ENCODE peak calls at places on chromosomes 11 and 22, in ten cellular contexts. J is astrocyte of the spinal cord; I is Calu3; S is activated CD8-positive, alpha-beta memory T cell treated with anti-CD3 and anti-CD28 coated beads for 1 hour; Y is activated CD8-positive, alpha-beta T cell treated with anti-CD3 and anti-CD28 coated beads for 36 hours; X is ovary; D is activated T-cell treated with anti-CD3 and anti-CD28 coated beads, Interleukin-2, amount 50 U/mL, for 24 hours; P is tibial artery; R is NCI-H82; B is brain microvascular endothelial cell. C is an unnamed sample.

GRCh38 chr22:27752771-27753170 is 48.8 kb downstream of the MN1 start:
- DNase-seq in J (no peak), I (no peak), S (no peak), Y (no peak), X (no peak), D (no peak), P (peak; percentile 75), R (peak; percentile 20), B (peak; percentile 11), C (no peak)

GRCh38 chr22:17085277-17086091 is 684 bp downstream of the IL17RA start:
- DNase-seq in J (no peak), I (peak; percentile 24), S (no peak), Y (peak; percentile 39), X (peak; percentile 55), D (peak; percentile 65), P (peak; percentile 50), R (peak; percentile 49), B (no peak), C (no peak)

GRCh38 chr11:11717064-11717725 is 95.4 kb upstream of the GALNT18 start:
- DNase-seq in J (no peak), I (no peak), S (no peak), Y (no peak), X (no peak), D (no peak), P (no peak), R (no peak), B (no peak), C (no peak)

GRCh38 chr11:125464266-125464662 is 31.8 kb downstream of the FEZ1 start:
- DNase-seq in J (peak; percentile 32), I (no peak), S (no peak), Y (no peak), X (no peak), D (no peak), P (no peak), R (no peak), B (peak; percentile 22), C (no peak)

GRCh38 chr11:72162891-72163492 is 27.5 kb downstream of the FOLR3 start:
- DNase-seq in J (no peak), I (no peak), S (no peak), Y (no peak), X (no peak), D (no peak), P (no peak), R (no peak), B (no peak), C (no peak)

GRCh38 chr11:77199346-77199745 is 71.3 kb downstream of the MYO7A start:
- DNase-seq in J (no peak), I (no peak), S (no peak), Y (no peak), X (no peak), D (no peak), P (no peak), R (no peak), B (no peak), C (no peak)

GRCh38 chr11:34514597-34514996 is 1.0 kb upstream of the ELF5 start:
- DNase-seq in J (no peak), I (no peak), S (no peak), Y (no peak), X (no peak), D (no peak), P (no peak), R (no peak), B (no peak), C (no peak)

GRCh38 chr11:95972055-95972454 is 48.1 kb upstream of the MTMR2 start:
- DNase-seq in J (no peak), I (no peak), S (no peak), Y (no peak), X (no peak), D (no peak), P (no peak), R (no peak), B (no peak), C (no peak)

GRCh38 chr11:90257158-90257525 is 34.3 kb upstream of the CHORDC1 start:
- DNase-seq in J (no peak), I (no peak), S (no peak), Y (no peak), X (no peak), D (no peak), P (no peak), R (no peak), B (no peak), C (no peak)

GRCh38 chr11:57566035-57566504 is 1.4 kb downstream of the UBE2L6 start:
- DNase-seq in J (peak; percentile 64), I (peak; percentile 23), S (no peak), Y (peak; percentile 44), X (no peak), D (no peak), P (peak; percentile 44), R (no peak), B (peak; percentile 20), C (no peak)

GRCh38 chr22:45071618-45072017 is 61.8 kb upstream of the PHF21B start:
- DNase-seq in J (no peak), I (no peak), S (no peak), Y (no peak), X (no peak), D (no peak), P (no peak), R (no peak), B (no peak), C (no peak)

GRCh38 chr22:50218153-50218995 is 17.6 kb downstream of the SELENOO start:
- DNase-seq in J (no peak), I (no peak), S (no peak), Y (no peak), X (no peak), D (no peak), P (no peak), R (no peak), B (no peak), C (no peak)

GRCh38 chr11:95512682-95513081 is 276.9 kb downstream of the FAM76B start:
- DNase-seq in J (peak; percentile 83), I (no peak), S (no peak), Y (no peak), X (peak; percentile 72), D (no peak), P (peak; percentile 80), R (no peak), B (peak; percentile 93), C (peak; percentile 52)

GRCh38 chr11:114152162-114152561 is 92.7 kb downstream of the ZBTB16 start:
- DNase-seq in J (no peak), I (no peak), S (no peak), Y (no peak), X (no peak), D (no peak), P (no peak), R (no peak), B (no peak), C (no peak)

GRCh38 chr22:34105461-34106062 is 185.3 kb upstream of the LARGE1 start:
- DNase-seq in J (no peak), I (peak; percentile 3), S (no peak), Y (peak; percentile 35), X (peak; percentile 44), D (no peak), P (peak; percentile 51), R (peak; percentile 80), B (no peak), C (no peak)

GRCh38 chr11:93545566-93545965 is 2.4 kb upstream of the SMCO4 start:
- DNase-seq in J (no peak), I (no peak), S (no peak), Y (peak; percentile 32), X (no peak), D (no peak), P (no peak), R (no peak), B (no peak), C (no peak)

GRCh38 chr22:22450343-22450839 is 58.2 kb downstream of the ZNF280B start:
- DNase-seq in J (no peak), I (no peak), S (no peak), Y (no peak), X (no peak), D (no peak), P (peak; percentile 46), R (no peak), B (no peak), C (no peak)

GRCh38 chr11:77637345-77638165 is at the start of gene CLNS1A:
- DNase-seq in J (peak; percentile 89), I (peak; percentile 81), S (peak; percentile 40), Y (peak; percentile 89), X (peak; percentile 83), D (peak; percentile 87), P (peak; percentile 89), R (peak; percentile 93), B (peak; percentile 87), C (peak; percentile 46)

GRCh38 chr11:72787262-72788104 is 6.4 kb downstream of the STARD10 start:
- DNase-seq in J (no peak), I (no peak), S (no peak), Y (peak; percentile 47), X (no peak), D (peak; percentile 39), P (no peak), R (peak; percentile 49), B (no peak), C (no peak)

GRCh38 chr11:100925935-100926334 is 203.7 kb downstream of the PGR start:
- DNase-seq in J (peak; percentile 88), I (no peak), S (no peak), Y (no peak), X (no peak), D (no peak), P (no peak), R (no peak), B (peak; percentile 48), C (no peak)

GRCh38 chr11:8932564-8933180 is at the start of gene C11orf16:
- DNase-seq in J (no peak), I (no peak), S (no peak), Y (no peak), X (no peak), D (no peak), P (no peak), R (no peak), B (no peak), C (no peak)

GRCh38 chr11:102914238-102915043 is 39.7 kb upstream of the MMP12 start:
- DNase-seq in J (peak; percentile 55), I (peak; percentile 27), S (no peak), Y (peak; percentile 15), X (no peak), D (no peak), P (no peak), R (peak; percentile 9), B (peak; percentile 33), C (no peak)

GRCh38 chr11:86553322-86553721 is 119.1 kb downstream of the ME3 start:
- DNase-seq in J (no peak), I (no peak), S (no peak), Y (no peak), X (no peak), D (no peak), P (no peak), R (no peak), B (no peak), C (no peak)

GRCh38 chr11:104134760-104135159 is 29.2 kb downstream of the PDGFD start:
- DNase-seq in J (peak; percentile 33), I (peak; percentile 2), S (no peak), Y (no peak), X (no peak), D (no peak), P (no peak), R (no peak), B (peak; percentile 67), C (no peak)

GRCh38 chr22:46614070-46614931 is 5.9 kb upstream of the GRAMD4 start:
- DNase-seq in J (no peak), I (no peak), S (peak; percentile 46), Y (peak; percentile 83), X (no peak), D (peak; percentile 70), P (no peak), R (no peak), B (no peak), C (no peak)

GRCh38 chr22:39620924-39621690 is 50.6 kb downstream of the CACNA1I start:
- DNase-seq in J (no peak), I (no peak), S (no peak), Y (no peak), X (no peak), D (no peak), P (no peak), R (no peak), B (no peak), C (no peak)

GRCh38 chr22:46128606-46129005 is 21.7 kb upstream of the PPARA start:
- DNase-seq in J (no peak), I (no peak), S (no peak), Y (no peak), X (no peak), D (no peak), P (no peak), R (no peak), B (no peak), C (no peak)

GRCh38 chr22:37079668-37080171 is 28.2 kb downstream of the KCTD17 start:
- DNase-seq in J (peak; percentile 22), I (no peak), S (peak; percentile 82), Y (peak; percentile 98), X (no peak), D (peak; percentile 86), P (no peak), R (no peak), B (peak; percentile 21), C (no peak)